ENCODE peak calls at places on chromosomes 6 and 20, in four cellular contexts. M is activated B cell treated with CpG ODN at 0.5 μM for 24 hours, O is fibroblast of the aortic adventitia, J is GM23248. T is an unnamed sample.

GRCh38 chr6:138493413-138493812 is 5.9 kb downstream of the NHSL1 start:
- DNase-seq in M (no peak), O (peak), J (peak), T (no peak)

GRCh38 chr6:140441256-140441655 is 1066.8 kb upstream of the CITED2 start:
- DNase-seq in M (no peak), O (peak), J (peak), T (no peak)

GRCh38 chr20:45538209-45538798 is 978 bp downstream of the WFDC6 start:
- DNase-seq in M (no peak), O (no peak), J (peak), T (no peak)

GRCh38 chr6:39104528-39104927 is 10.5 kb downstream of the SAYSD1 start:
- DNase-seq in M (no peak), O (no peak), J (no peak), T (no peak)

GRCh38 chr20:49534314-49534713 is 33.6 kb downstream of the PTGIS start:
- DNase-seq in M (no peak), O (peak), J (peak), T (peak)

GRCh38 chr6:139376604-139377218 is 2.3 kb upstream of the CITED2 start:
- DNase-seq in M (no peak), O (peak), J (peak), T (no peak)

GRCh38 chr20:48787861-48788375 is 39.9 kb downstream of the PREX1 start:
- DNase-seq in M (peak), O (peak), J (peak), T (no peak)

GRCh38 chr6:107787589-107787960 is 36.5 kb downstream of the SCML4 start:
- DNase-seq in M (no peak), O (no peak), J (no peak), T (no peak)

GRCh38 chr20:40452758-40453157 is 236.3 kb downstream of the MAFB start:
- DNase-seq in M (no peak), O (no peak), J (no peak), T (no peak)

GRCh38 chr6:80094017-80094416 is 12.5 kb upstream of the BCKDHB start:
- DNase-seq in M (no peak), O (peak), J (peak), T (peak)

GRCh38 chr6:19477563-19477962 is 359.6 kb upstream of the ID4 start:
- DNase-seq in M (no peak), O (no peak), J (no peak), T (no peak)

GRCh38 chr20:58583586-58583985 is 67.5 kb upstream of the STX16 start:
- DNase-seq in M (no peak), O (no peak), J (no peak), T (no peak)

GRCh38 chr20:58179432-58180099 is 48.9 kb downstream of the ANKRD60 start:
- DNase-seq in M (peak), O (peak), J (peak), T (peak)

GRCh38 chr6:85126448-85127178 is 323.3 kb upstream of the NT5E start:
- DNase-seq in M (no peak), O (peak), J (peak), T (no peak)

GRCh38 chr6:18022398-18023231 is 35.2 kb upstream of the KIF13A start:
- DNase-seq in M (no peak), O (peak), J (peak), T (no peak)

GRCh38 chr20:44069203-44069931 is 117.6 kb downstream of the JPH2 start:
- DNase-seq in M (peak), O (no peak), J (no peak), T (peak)

GRCh38 chr20:47487175-47487917 is 14.3 kb upstream of the NCOA3 start:
- DNase-seq in M (peak), O (peak), J (no peak), T (peak)

GRCh38 chr20:2873747-2874041 is 413 bp downstream of the PTPRA start:
- DNase-seq in M (no peak), O (peak), J (peak), T (peak)

GRCh38 chr6:44058617-44059358 is 68.5 kb downstream of the MRPL14 start:
- DNase-seq in M (no peak), O (peak), J (peak), T (no peak)

GRCh38 chr6:81834141-81834621 is 81.7 kb upstream of the TENT5A start:
- DNase-seq in M (no peak), O (peak), J (peak), T (no peak)

GRCh38 chr20:45469336-45470261 is at the start of gene WFDC2:
- DNase-seq in M (no peak), O (no peak), J (no peak), T (no peak)

GRCh38 chr20:21053002-21053762 is 53.0 kb downstream of the LINC00237 start:
- DNase-seq in M (no peak), O (no peak), J (no peak), T (no peak)

GRCh38 chr20:50390685-50391443 is 119.3 kb upstream of the PTPN1 start:
- DNase-seq in M (no peak), O (no peak), J (no peak), T (no peak)

GRCh38 chr20:51456511-51457280 is 85.8 kb downstream of the NFATC2 start:
- DNase-seq in M (no peak), O (peak), J (peak), T (no peak)

GRCh38 chr6:157083343-157083742 is 240.0 kb downstream of the TMEM242 start:
- DNase-seq in M (no peak), O (no peak), J (no peak), T (no peak)

GRCh38 chr20:51128198-51128597 is 105.3 kb upstream of the KCNG1 start:
- DNase-seq in M (no peak), O (peak), J (peak), T (no peak)

GRCh38 chr6:126123226-126123625 is 136.9 kb downstream of the TRMT11 start:
- DNase-seq in M (no peak), O (no peak), J (no peak), T (no peak)

GRCh38 chr20:35017099-35017835 is 61.6 kb downstream of the MYH7B start:
- DNase-seq in M (no peak), O (no peak), J (no peak), T (no peak)

GRCh38 chr20:63942250-63943006 is 13.8 kb downstream of the UCKL1 start:
- DNase-seq in M (no peak), O (no peak), J (peak), T (no peak)

T was measured in naive thymus-derived CD4-positive, alpha-beta T cell.